ENCODE peak calls at places on chromosomes 3 and 15, in nine cellular contexts. T, M, R, Z, S, V, J, I and O are unnamed samples.

GRCh38 chr3:141006344-141006743 is 44.8 kb upstream of the SPSB4 start:
- DNase-seq in V (no peak), M (no peak), I (no peak), T (no peak), R (peak), Z (no peak), J (no peak), S (no peak), O (no peak)

GRCh38 chr3:54939591-54940300 is 11.9 kb upstream of the LRTM1 start:
- DNase-seq in M (peak), I (no peak), V (no peak), J (no peak), R (no peak), Z (no peak), T (no peak), S (no peak), O (no peak)

GRCh38 chr3:182921665-182922355 is 58.5 kb downstream of the DCUN1D1 start:
- DNase-seq in T (no peak), S (no peak), M (peak), Z (no peak), V (no peak), I (no peak), R (no peak), J (no peak), O (no peak)

GRCh38 chr3:94036909-94037507 is 8.6 kb upstream of the STX19 start:
- DNase-seq in R (no peak), M (no peak), T (no peak), I (no peak), S (peak), V (no peak), Z (no peak), J (peak), O (no peak)

GRCh38 chr15:100704281-100705055 is 102.1 kb downstream of the ASB7 start:
- DNase-seq in T (no peak), M (no peak), J (no peak), Z (no peak), I (no peak), S (no peak), V (peak), R (no peak), O (no peak)

GRCh38 chr3:194888916-194889315 is 203.2 kb downstream of the FAM43A start:
- DNase-seq in I (no peak), J (no peak), R (no peak), V (no peak), T (no peak), Z (no peak), S (no peak), M (no peak), O (no peak)

GRCh38 chr3:195425849-195426248 is 17.0 kb downstream of the ACAP2 start:
- DNase-seq in S (no peak), R (no peak), V (no peak), J (no peak), Z (no peak), M (no peak), T (no peak), I (no peak), O (no peak)

GRCh38 chr3:10940106-10940505 is 52.4 kb upstream of the SLC6A1 start:
- DNase-seq in I (no peak), V (peak), J (no peak), Z (no peak), S (no peak), M (no peak), T (no peak), R (no peak), O (no peak)

GRCh38 chr3:71465371-71466007 is 118.0 kb downstream of the FOXP1 start:
- DNase-seq in V (no peak), J (no peak), Z (no peak), T (no peak), M (no peak), R (no peak), I (no peak), S (no peak), O (no peak)

GRCh38 chr3:63914312-63914711 is 2.1 kb upstream of the SCAANT1 start:
- DNase-seq in V (no peak), I (no peak), J (peak), T (peak), M (peak), R (no peak), S (no peak), Z (peak), O (no peak)

GRCh38 chr3:133588035-133588434 is 14.5 kb downstream of the CDV3 start:
- DNase-seq in Z (no peak), M (no peak), S (no peak), I (no peak), V (no peak), T (no peak), J (no peak), R (no peak), O (no peak)

GRCh38 chr15:41919954-41920538 is 26.2 kb upstream of the SPTBN5 start:
- DNase-seq in J (no peak), M (peak), V (no peak), T (peak), I (no peak), Z (peak), R (no peak), S (no peak), O (no peak)

GRCh38 chr3:30729512-30729911 is 123.1 kb downstream of the TGFBR2 start:
- DNase-seq in R (no peak), M (no peak), V (no peak), Z (no peak), S (no peak), J (no peak), I (no peak), T (no peak), O (no peak)

GRCh38 chr3:158053386-158053785 is 52.8 kb downstream of the SHOX2 start:
- DNase-seq in Z (no peak), S (no peak), T (no peak), M (no peak), J (no peak), V (no peak), I (no peak), R (no peak), O (no peak)

GRCh38 chr3:8500208-8500961 is 1.2 kb upstream of the LMCD1 start:
- DNase-seq in I (peak), T (no peak), Z (peak), V (no peak), M (peak), S (peak), J (no peak), R (peak), O (no peak)

GRCh38 chr3:2516762-2517441 is 418.2 kb downstream of the CNTN4 start:
- DNase-seq in T (no peak), M (no peak), J (no peak), R (peak), S (no peak), Z (no peak), V (no peak), I (no peak), O (no peak)

GRCh38 chr3:124821356-124821755 is 65.8 kb downstream of the ITGB5 start:
- DNase-seq in I (no peak), V (no peak), M (no peak), R (no peak), Z (no peak), J (no peak), S (no peak), T (no peak), O (no peak)

GRCh38 chr3:139758654-139759291 is 81.0 kb upstream of the NMNAT3 start:
- DNase-seq in I (no peak), M (peak), Z (no peak), J (no peak), V (no peak), T (no peak), R (no peak), S (peak), O (no peak)

GRCh38 chr15:37125143-37125542 is 24.8 kb upstream of the MEIS2 start:
- DNase-seq in S (no peak), V (no peak), R (no peak), Z (no peak), I (no peak), T (no peak), M (no peak), J (no peak), O (no peak)

GRCh38 chr15:88174571-88174970 is 82.0 kb downstream of the NTRK3 start:
- DNase-seq in T (no peak), M (no peak), I (no peak), Z (no peak), S (no peak), V (peak), R (no peak), J (no peak), O (no peak)

GRCh38 chr15:85684174-85684710 is 110.5 kb downstream of the KLHL25 start:
- DNase-seq in R (no peak), Z (no peak), S (no peak), V (no peak), I (no peak), J (no peak), T (no peak), M (no peak), O (no peak)

GRCh38 chr3:34780294-34780693 is 859.0 kb upstream of the ARPP21 start:
- DNase-seq in M (no peak), S (no peak), V (no peak), T (no peak), I (no peak), J (no peak), Z (no peak), R (no peak), O (no peak)

GRCh38 chr3:17580901-17581300 is 161.5 kb downstream of the TBC1D5 start:
- DNase-seq in T (no peak), J (no peak), S (no peak), I (no peak), R (no peak), M (no peak), V (no peak), Z (no peak), O (no peak)

GRCh38 chr3:52892625-52893311 is 4.6 kb downstream of the STIMATE start:
- DNase-seq in J (peak), R (no peak), M (no peak), S (no peak), T (no peak), V (no peak), I (no peak), Z (no peak), O (peak)

GRCh38 chr15:69909719-69910444 is 187.8 kb downstream of the TLE3 start:
- DNase-seq in S (no peak), T (no peak), I (no peak), J (no peak), R (no peak), Z (no peak), M (no peak), V (peak), O (no peak)

GRCh38 chr15:90887037-90887481 is 2.8 kb downstream of the FES start:
- DNase-seq in R (no peak), J (no peak), Z (peak), M (no peak), I (no peak), T (no peak), S (no peak), V (no peak), O (no peak)

GRCh38 chr3:53377794-53378193 is 30.5 kb upstream of the DCP1A start:
- DNase-seq in T (no peak), V (no peak), M (no peak), R (no peak), J (no peak), Z (no peak), I (no peak), S (no peak), O (no peak)

GRCh38 chr15:61227269-61228024 is 1.7 kb downstream of the RORA start:
- DNase-seq in Z (peak), V (no peak), R (peak), M (peak), I (no peak), J (no peak), S (peak), T (peak), O (no peak)

GRCh38 chr15:58201536-58201935 is 63.4 kb downstream of the AQP9 start:
- DNase-seq in V (no peak), I (peak), S (no peak), M (peak), Z (no peak), T (no peak), R (no peak), J (no peak), O (no peak)

GRCh38 chr15:35243758-35244157 is 158.7 kb upstream of the NANOGP8 start:
- DNase-seq in J (no peak), Z (no peak), V (no peak), I (no peak), R (no peak), M (no peak), T (no peak), S (no peak), O (no peak)

GRCh38 chr3:142366434-142366833 is 81.4 kb downstream of the XRN1 start:
- DNase-seq in T (no peak), R (no peak), I (no peak), J (peak), M (no peak), V (no peak), S (no peak), Z (no peak), O (no peak)

GRCh38 chr3:42023380-42023779 is 61.5 kb upstream of the ULK4 start:
- DNase-seq in S (no peak), R (no peak), M (no peak), Z (no peak), T (no peak), V (peak), J (no peak), I (no peak), O (no peak)